ENCODE peak calls at places on chromosome 10, in seven cellular contexts. G is endothelial cell of umbilical vein, T is spleen, K is vagina, X is stomach, Q is HCT116, L is GM12892. O is an unnamed sample.

GRCh38 chr10:110326351-110327032 is 21.8 kb upstream of the SMNDC1 start:
- DNase-seq in G (peak; percentile 37), T (no peak), K (no peak), X (no peak), Q (peak; percentile 24), L (no peak), O (no peak)

GRCh38 chr10:12603766-12604470 is 254.6 kb downstream of the CAMK1D start:
- DNase-seq in G (no peak), T (no peak), K (no peak), X (no peak), Q (no peak), L (no peak), O (no peak)

GRCh38 chr10:12656518-12657142 is 307.3 kb downstream of the CAMK1D start:
- DNase-seq in G (peak; percentile 58), T (no peak), K (no peak), X (no peak), Q (peak; percentile 48), L (no peak), O (no peak)

GRCh38 chr10:5385224-5385623 is 19.4 kb downstream of the TUBAL3 start:
- DNase-seq in G (no peak), T (no peak), K (no peak), X (no peak), Q (no peak), L (no peak), O (no peak)

GRCh38 chr10:32417906-32418547 is 27.9 kb upstream of the CCDC7 start:
- DNase-seq in G (no peak), T (no peak), K (no peak), X (no peak), Q (no peak), L (no peak), O (no peak)

GRCh38 chr10:104340692-104341091 is 2.4 kb upstream of the ITPRIP start:
- DNase-seq in G (no peak), T (no peak), K (no peak), X (no peak), Q (no peak), L (no peak), O (no peak)

GRCh38 chr10:79322616-79323566 is 24.4 kb upstream of the PPIF start:
- DNase-seq in G (no peak), T (peak; percentile 87), K (no peak), X (peak; percentile 55), Q (no peak), L (no peak), O (no peak)

GRCh38 chr10:5465976-5466450 is 33.4 kb downstream of the CALML5 start:
- DNase-seq in G (no peak), T (no peak), K (no peak), X (no peak), Q (no peak), L (no peak), O (no peak)

GRCh38 chr10:4767033-4767814 is 58.8 kb upstream of the AKR1E2 start:
- DNase-seq in G (peak; percentile 74), T (no peak), K (no peak), X (no peak), Q (peak; percentile 38), L (no peak), O (no peak)

GRCh38 chr10:95818010-95818409 is 62.0 kb downstream of the ENTPD1 start:
- DNase-seq in G (no peak), T (no peak), K (no peak), X (no peak), Q (no peak), L (no peak), O (no peak)

GRCh38 chr10:95818663-95819062 is 62.7 kb downstream of the ENTPD1 start:
- DNase-seq in G (peak; percentile 83), T (no peak), K (no peak), X (no peak), Q (no peak), L (no peak), O (no peak)

GRCh38 chr10:95820363-95820762 is 64.4 kb downstream of the ENTPD1 start:
- DNase-seq in G (no peak), T (no peak), K (no peak), X (no peak), Q (no peak), L (no peak), O (no peak)

GRCh38 chr10:95821766-95822165 is 65.8 kb downstream of the ENTPD1 start:
- DNase-seq in G (no peak), T (no peak), K (no peak), X (no peak), Q (no peak), L (no peak), O (no peak)

DNA sequence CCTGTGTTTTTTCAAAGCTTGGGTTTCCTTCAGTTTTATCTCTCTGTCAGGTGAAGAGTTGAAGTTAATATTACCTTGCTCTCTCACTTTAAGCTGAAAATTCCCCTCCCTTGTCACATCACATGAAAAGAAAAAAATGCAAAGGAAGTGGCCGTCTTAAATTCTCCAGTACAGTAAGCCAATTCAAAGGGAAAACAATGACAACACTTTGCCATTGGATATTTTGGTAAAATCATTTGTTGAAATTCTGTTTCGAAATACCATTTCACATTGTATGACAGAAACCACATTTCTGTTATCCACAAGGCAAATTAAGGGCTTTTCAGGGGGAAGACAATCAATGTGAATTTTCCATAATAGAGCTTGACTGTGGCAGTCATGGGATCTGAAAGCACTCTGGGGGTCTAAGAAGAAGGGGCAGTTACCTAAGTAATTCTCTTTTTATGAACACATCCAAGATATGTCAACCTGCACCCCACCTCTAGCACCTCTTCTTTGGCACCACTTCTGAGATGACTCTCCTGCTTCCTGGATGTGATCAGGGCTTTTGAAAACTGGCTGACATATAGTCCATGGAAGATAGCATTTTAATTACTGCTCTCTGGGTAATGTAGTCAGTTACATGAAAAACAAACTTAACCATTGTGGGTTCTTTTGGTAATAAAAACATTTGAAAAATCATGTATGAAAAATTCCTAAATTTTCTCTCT is 63.8 kb downstream of the ENTPD1 start:
- DNase-seq in G (peak; percentile 44), T (no peak), K (no peak), X (no peak), Q (no peak), L (no peak), O (no peak)
- TF ChIP-seq POLR2AphosphoS5 in G (no peak), T (no peak), K (no peak), X (no peak), Q (no peak), L (no peak), O (no peak)

GRCh38 chr10:74586088-74586585 is 240.3 kb upstream of the KAT6B start:
- DNase-seq in G (peak; percentile 39), T (no peak), K (no peak), X (no peak), Q (no peak), L (no peak), O (no peak)

GRCh38 chr10:74585231-74586087 is 240.9 kb upstream of the KAT6B start:
- DNase-seq in G (peak; percentile 62), T (no peak), K (no peak), X (no peak), Q (no peak), L (no peak), O (no peak)

GRCh38 chr10:74593470-74593869 is 232.9 kb upstream of the KAT6B start:
- DNase-seq in G (no peak), T (no peak), K (no peak), X (no peak), Q (no peak), L (no peak), O (no peak)

GRCh38 chr10:74587109-74587508 is 239.3 kb upstream of the KAT6B start:
- DNase-seq in G (no peak), T (no peak), K (no peak), X (no peak), Q (no peak), L (no peak), O (no peak)

DNA sequence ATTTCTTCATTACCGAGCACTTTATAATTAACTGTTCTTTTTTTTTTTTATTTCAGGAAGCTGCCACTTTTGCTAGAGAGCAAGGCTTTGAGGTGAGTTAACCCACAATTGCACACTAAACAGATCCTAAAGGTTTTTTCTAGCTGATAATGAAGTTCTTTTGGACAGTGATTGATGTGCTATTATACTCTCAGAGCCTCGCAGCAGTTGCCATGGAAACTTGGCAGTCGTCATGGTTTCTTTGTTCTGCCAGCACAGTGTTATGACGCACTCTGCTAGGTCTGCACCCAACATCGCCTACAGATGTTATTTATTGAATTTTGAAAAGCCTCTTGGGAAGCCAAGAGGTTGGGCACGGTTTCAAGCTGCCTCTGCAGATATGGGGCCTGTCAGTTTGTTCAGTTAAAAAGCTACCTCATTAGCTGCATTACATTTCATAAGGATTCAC is 237.2 kb upstream of the KAT6B start:
- DNase-seq in G (peak; percentile 99), T (peak; percentile 79), K (no peak), X (peak; percentile 80), Q (no peak), L (no peak), O (no peak)
- TF ChIP-seq POLR2AphosphoS5 in G (no peak), T (no peak), K (peak; percentile 69), X (peak; percentile 73), Q (no peak), L (no peak), O (no peak)

GRCh38 chr10:72690071-72690755 is 1.7 kb upstream of the MCU start:
- DNase-seq in G (no peak), T (no peak), K (no peak), X (no peak), Q (no peak), L (no peak), O (no peak)

GRCh38 chr10:72692897-72693598 is 1.1 kb downstream of the MCU start:
- DNase-seq in G (peak; percentile 77), T (no peak), K (no peak), X (no peak), Q (no peak), L (no peak), O (no peak)

GRCh38 chr10:72691470-72692056 is 380 bp upstream of the MCU start:
- DNase-seq in G (no peak), T (no peak), K (no peak), X (no peak), Q (peak; percentile 91), L (no peak), O (no peak)

GRCh38 chr10:72693599-72693915 is 1.6 kb downstream of the MCU start:
- DNase-seq in G (no peak), T (no peak), K (no peak), X (no peak), Q (no peak), L (no peak), O (no peak)

DNA sequence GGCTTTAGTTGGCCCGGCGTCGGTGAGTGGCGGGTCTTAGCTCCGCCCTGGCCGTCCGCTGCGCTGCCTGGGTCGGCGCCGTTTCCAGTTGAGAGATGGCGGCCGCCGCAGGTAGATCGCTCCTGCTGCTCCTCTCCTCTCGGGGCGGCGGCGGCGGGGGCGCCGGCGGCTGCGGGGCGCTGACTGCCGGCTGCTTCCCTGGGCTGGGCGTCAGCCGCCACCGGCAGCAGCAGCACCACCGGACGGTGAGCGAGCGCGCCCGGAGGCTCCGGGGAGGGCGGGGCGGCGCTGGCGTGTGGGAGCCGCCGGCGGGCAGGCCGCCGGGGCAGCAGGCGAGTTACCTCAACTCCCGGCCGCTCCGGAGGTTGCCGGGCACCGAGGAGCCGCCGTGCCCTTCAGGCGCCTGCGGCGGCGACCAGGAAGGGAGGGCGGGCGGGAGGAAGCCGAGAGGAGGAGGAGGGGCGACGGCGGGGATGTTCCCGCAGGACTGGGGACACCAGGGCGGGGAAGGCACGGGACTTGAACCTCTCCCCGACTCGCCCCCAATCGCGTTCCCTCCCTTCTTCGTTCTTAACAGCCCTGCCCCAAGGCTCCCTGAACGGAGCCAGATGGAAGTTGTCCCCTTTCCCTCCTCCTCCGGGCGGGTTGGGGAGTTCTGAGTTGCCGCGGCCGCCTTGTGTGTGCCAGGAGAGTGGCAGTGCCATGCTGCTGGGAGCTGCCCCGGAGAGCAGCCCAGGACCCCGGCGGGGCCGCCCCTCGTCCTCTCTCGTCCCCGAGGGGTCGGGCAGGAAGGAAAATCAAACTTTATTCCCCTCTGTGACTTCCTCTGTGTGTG is at the start of gene MCU:
- DNase-seq in G (peak; percentile 96), T (peak; percentile 98), K (peak; percentile 96), X (peak; percentile 97), Q (no peak), L (peak; percentile 77), O (peak; percentile 79)
- TF ChIP-seq POLR2AphosphoS5 in G (peak; percentile 93), T (peak; percentile 93), K (no peak), X (peak; percentile 85), Q (peak; percentile 91), L (no peak), O (peak; percentile 57)

GRCh38 chr10:88157981-88158465 is 294.6 kb downstream of the PTEN start:
- DNase-seq in G (peak; percentile 76), T (no peak), K (no peak), X (no peak), Q (no peak), L (no peak), O (no peak)
- TF ChIP-seq POLR2AphosphoS5 in G (no peak), T (no peak), K (peak; percentile 77), X (no peak), Q (no peak), L (no peak), O (no peak)

O was measured in GM12891.